ENCODE peak calls at places on chromosomes 5 and 9, in eight cellular contexts. W, F, Q, C, Y, Z, R and D are unnamed samples. For H3K4me1, the result is how much of the 10 kb centered on the place peaks cover.

GRCh38 chr5:126521130-126521529 is 73.9 kb downstream of the ALDH7A1 start:
- DNase-seq in Y (no peak), C (no peak), W (no peak), F (no peak), Q (no peak), R (no peak), Z (no peak), D (no peak)

GRCh38 chr5:139402561-139403158 is 1.2 kb downstream of the SPATA24 start:
- DNase-seq in Y (peak), F (peak), Z (peak), W (peak), R (peak), Q (peak), C (no peak), D (peak)

GRCh38 chr9:12737871-12738270 is 36.9 kb upstream of the LURAP1L start:
- DNase-seq in F (no peak), C (no peak), W (no peak), Y (no peak), R (no peak), Q (no peak), Z (no peak), D (no peak)

GRCh38 chr5:31106742-31107546 is 86.5 kb upstream of the CDH6 start:
- DNase-seq in W (peak), Y (no peak), C (no peak), Z (no peak), Q (peak), R (peak), F (peak), D (no peak)

GRCh38 chr5:1511651-1512540 is 11.9 kb downstream of the LPCAT1 start:
- DNase-seq in Y (no peak), F (peak), Q (no peak), C (no peak), R (peak), Z (peak), W (peak), D (peak)

GRCh38 chr9:18626046-18626698 is 152.2 kb downstream of the ADAMTSL1 start:
- DNase-seq in F (peak), Q (no peak), R (no peak), Y (no peak), C (no peak), W (no peak), Z (no peak), D (no peak)

GRCh38 chr5:98769006-98769255 is 4.5 kb upstream of the RGMB start:
- DNase-seq in W (no peak), Z (no peak), R (peak), C (peak), Y (peak), Q (no peak), F (peak), D (no peak)

GRCh38 chr5:157431544-157432200 is 28.3 kb upstream of the NIPAL4 start:
- DNase-seq in Q (peak), Y (peak), W (peak), Z (peak), F (peak), R (peak), C (no peak), D (peak)

GRCh38 chr5:55407059-55407684 is 99.4 kb downstream of the MTREX start:
- DNase-seq in W (peak), F (peak), Y (peak), R (peak), Z (peak), Q (peak), C (peak), D (peak)

GRCh38 chr5:136212252-136212721 is 19.3 kb upstream of the SMIM32 start:
- DNase-seq in R (peak), Q (peak), Z (peak), C (peak), F (peak), Y (peak), W (peak), D (peak)

GRCh38 chr5:35122819-35123218 is 75.1 kb upstream of the AGXT2 start:
- DNase-seq in W (no peak), Q (no peak), R (no peak), F (no peak), C (no peak), Y (no peak), Z (no peak), D (no peak)
- TF ChIP-seq EZH2phosphoT487 in W (no peak), Q (no peak), R (no peak), F (no peak), C (no peak), Y (no peak), Z (no peak), D (no peak)

GRCh38 chr9:99103505-99103904 is 1.4 kb upstream of the TGFBR1 start:
- DNase-seq in W (peak), Q (peak), F (no peak), Z (no peak), R (peak), Y (no peak), C (no peak), D (no peak)

GRCh38 chr9:99103909-99104458 is 929 bp upstream of the TGFBR1 start:
- DNase-seq in W (peak), Y (no peak), R (peak), Z (no peak), F (peak), C (no peak), Q (peak), D (no peak)

GRCh38 chr9:99105152-99106043 is 485 bp downstream of the TGFBR1 start:
- DNase-seq in C (peak), Y (peak), W (peak), Q (peak), Z (no peak), F (peak), R (peak), D (peak)

GRCh38 chr9:99106044-99106375 is 1.1 kb downstream of the TGFBR1 start:
- DNase-seq in Q (no peak), W (no peak), Y (no peak), C (no peak), F (peak), Z (no peak), R (no peak), D (no peak)

DNA sequence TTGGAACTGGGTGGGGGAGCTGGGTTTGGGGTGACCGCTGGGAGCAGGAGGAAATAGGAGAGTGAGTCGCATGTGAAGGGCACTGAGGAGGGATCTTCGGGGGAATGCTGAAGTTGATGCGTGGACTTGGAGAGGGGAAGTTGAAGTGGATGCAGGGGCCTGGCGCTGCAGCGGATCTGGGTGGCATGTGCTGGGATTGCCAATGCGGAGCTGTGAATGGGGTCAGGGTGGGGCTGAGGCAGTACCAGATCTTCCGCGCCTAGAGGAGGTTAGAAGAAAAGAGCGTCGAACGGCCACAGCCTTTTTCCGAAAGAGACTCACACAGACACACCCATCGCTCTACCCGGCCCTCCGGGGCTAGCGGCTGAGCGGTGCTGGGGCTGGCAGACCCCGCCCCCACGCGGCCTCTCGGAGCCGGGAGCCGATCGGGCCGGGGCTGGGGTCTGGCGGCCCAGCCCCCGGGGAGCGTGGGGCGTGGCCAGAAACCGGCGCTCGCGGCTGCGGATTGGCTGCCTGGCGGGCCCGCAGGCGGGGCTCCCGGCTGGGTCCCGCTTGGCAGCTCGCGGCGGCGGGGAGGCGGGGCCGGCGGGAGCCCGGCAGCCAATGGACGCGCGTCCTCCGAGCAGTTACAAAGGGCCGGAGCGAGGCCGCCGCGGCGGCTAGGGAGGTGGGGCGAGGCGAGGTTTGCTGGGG is at the start of gene TGFBR1:
- DNase-seq in W (peak), Q (peak), R (peak), C (peak), F (peak), Z (peak), Y (peak), D (peak)
- H3K4me1 ChIP-seq in W (under half), Q (under half), R (under half), C (under half), F (under half), Z (under half), Y (under half), D (under half)

DNA sequence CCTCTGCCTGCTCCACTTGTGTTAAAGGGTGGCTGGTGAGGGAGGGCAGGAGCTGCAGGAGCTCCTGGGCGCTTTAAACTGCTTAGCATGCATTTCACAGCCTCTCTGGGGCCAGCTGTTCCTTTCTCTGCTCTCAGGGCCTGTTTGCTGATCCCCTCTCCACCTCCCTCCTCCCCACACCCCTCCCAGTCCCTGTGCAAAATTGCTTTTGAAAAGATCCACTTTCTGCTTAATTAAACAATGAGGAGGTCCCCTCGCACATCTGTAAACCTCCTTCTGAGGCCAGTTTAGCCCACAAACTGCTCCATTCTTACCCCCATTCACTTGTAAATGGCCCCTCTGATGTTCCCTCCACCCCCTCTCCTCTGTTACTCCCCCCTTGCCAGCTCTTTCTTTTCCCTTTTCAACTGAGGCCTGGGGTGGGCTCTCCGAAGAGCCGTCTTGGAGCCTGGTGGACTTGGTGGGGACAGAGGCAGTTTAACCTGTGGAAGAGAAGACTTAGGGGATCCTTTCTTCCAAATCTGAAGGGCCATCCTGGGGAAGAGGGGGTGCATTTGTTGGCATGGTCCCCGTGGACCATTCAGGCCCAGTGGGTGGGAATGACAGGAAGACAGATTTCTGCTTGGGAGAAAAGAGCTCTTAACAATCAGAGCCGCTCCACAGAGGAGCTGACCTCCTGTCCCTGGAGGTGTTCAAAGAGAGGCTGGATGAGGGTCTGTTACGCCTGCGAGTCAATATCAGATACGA is 12.0 kb downstream of the URM1 start:
- DNase-seq in Y (no peak), F (no peak), W (no peak), Z (no peak), Q (peak), C (no peak), R (peak), D (no peak)
- H3K27ac ChIP-seq in Y (no peak), F (no peak), W (no peak), Z (no peak), Q (no peak), C (no peak), R (no peak), D (no peak)

DNA sequence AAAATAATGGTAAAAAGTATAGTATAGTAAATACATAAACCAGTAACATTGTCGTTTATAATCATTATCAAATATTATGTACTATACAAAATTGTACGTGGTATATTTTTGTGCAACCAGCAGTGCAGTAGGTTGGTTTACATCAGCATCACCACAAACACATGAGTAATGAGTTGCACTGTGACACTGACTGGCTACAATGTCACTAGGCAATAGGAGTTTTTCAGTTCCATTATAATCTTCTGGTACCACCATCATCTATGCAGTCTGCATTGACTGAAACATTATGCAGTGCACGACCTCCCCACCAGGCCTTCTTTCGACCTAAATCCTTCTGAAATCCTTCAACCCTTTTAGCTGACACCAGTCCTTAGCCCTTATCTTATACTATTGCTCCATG is 105.8 kb downstream of the SREK1 start:
- DNase-seq in Y (no peak), Q (no peak), R (no peak), F (no peak), W (no peak), C (no peak), Z (no peak), D (no peak)
- TF ChIP-seq EZH2phosphoT487 in Y (no peak), Q (no peak), R (no peak), F (no peak), W (no peak), C (no peak), Z (no peak), D (no peak)

GRCh38 chr5:10353241-10354047 is at the start of gene MARCHF6:
- DNase-seq in Q (peak), Z (peak), W (peak), Y (peak), R (peak), C (peak), F (peak), D (peak)
- H3K4me1 ChIP-seq in Q (under half), Z (under half), W (under half), Y (under half), R (under half), C (under half), F (under half), D (under half)

DNA sequence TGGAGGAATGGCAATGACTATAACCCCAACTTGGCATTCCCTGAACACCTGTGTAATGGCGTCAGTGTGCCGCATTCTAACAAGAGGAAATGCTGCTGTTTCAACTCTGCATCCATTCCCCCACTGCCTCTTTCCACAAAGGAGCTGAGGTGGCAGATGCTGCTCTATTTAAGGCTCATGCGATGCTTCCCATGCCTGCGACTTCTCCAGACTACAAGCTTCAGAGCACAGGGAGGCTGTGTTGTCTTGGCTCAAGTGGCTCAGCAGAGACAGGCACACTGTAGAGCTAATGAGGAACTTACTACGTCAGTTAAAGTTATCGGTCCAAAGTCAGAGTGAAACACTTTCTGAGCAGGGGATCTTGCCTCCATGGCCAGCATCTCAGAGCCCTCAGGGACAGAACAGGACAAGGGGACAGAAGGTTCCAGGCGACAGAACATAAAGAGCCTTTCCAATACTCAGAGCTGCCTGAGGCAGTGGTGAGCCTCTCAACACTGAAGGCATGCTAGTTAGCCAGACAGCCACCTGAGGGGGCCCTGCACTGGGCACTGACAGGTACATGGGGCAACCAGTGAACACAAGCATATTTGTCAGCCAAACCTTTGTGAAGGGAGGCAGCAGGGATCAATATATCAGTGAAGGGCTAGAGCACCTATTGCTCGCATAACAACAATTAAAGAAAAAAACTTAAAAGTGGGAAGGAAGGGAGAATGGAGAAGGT is 21.8 kb downstream of the TNIP1 start:
- DNase-seq in Z (no peak), F (no peak), Y (peak), R (no peak), W (no peak), Q (no peak), C (no peak), D (peak)
- H3K27ac ChIP-seq in Z (no peak), F (no peak), Y (peak), R (no peak), W (no peak), Q (no peak), C (no peak), D (no peak)